ENCODE peak calls at places on chromosomes 1 and 21, in five cellular contexts. One of them, this sample, is unnamed.
A peak's percentile ranks its signal among the peaks of the same experiment; 100 is the strongest.

GRCh38 chr1:9284061-9284460 is 8.6 kb upstream of the SPSB1 start:
- DNase-seq in neuronal stem cell: no peak
- DNase-seq in spleen: no peak
- DNase-seq in heart right ventricle: no peak
- DNase-seq in cardiac muscle cell: no peak
- DNase-seq in this sample: no peak

GRCh38 chr1:65812065-65812464 is 19.4 kb downstream of the PDE4B start:
- DNase-seq in neuronal stem cell: no peak
- DNase-seq in spleen: no peak
- DNase-seq in heart right ventricle: no peak
- DNase-seq in cardiac muscle cell: peak; percentile 85
- DNase-seq in this sample: no peak

GRCh38 chr1:169321539-169321938 is 46.1 kb downstream of the NME7 start:
- DNase-seq in neuronal stem cell: no peak
- DNase-seq in spleen: no peak
- DNase-seq in heart right ventricle: no peak
- DNase-seq in cardiac muscle cell: peak; percentile 43
- DNase-seq in this sample: no peak

GRCh38 chr21:39694750-39695149 is 50.2 kb upstream of the IGSF5 start:
- DNase-seq in neuronal stem cell: no peak
- DNase-seq in spleen: no peak
- DNase-seq in heart right ventricle: no peak
- DNase-seq in cardiac muscle cell: no peak
- DNase-seq in this sample: no peak

GRCh38 chr1:180899262-180899661 is 13.4 kb upstream of the KIAA1614 start:
- DNase-seq in neuronal stem cell: no peak
- DNase-seq in spleen: no peak
- DNase-seq in heart right ventricle: no peak
- DNase-seq in cardiac muscle cell: no peak
- DNase-seq in this sample: no peak

GRCh38 chr1:150256549-150257341 is 829 bp upstream of the CA14 start:
- DNase-seq in neuronal stem cell: peak; percentile 73
- DNase-seq in spleen: no peak
- DNase-seq in heart right ventricle: no peak
- DNase-seq in cardiac muscle cell: no peak
- DNase-seq in this sample: peak; percentile 58

GRCh38 chr1:59146651-59147358 is 150.1 kb upstream of the FGGY start:
- DNase-seq in neuronal stem cell: peak; percentile 21
- DNase-seq in spleen: peak; percentile 90
- DNase-seq in heart right ventricle: peak; percentile 71
- DNase-seq in cardiac muscle cell: peak; percentile 48
- DNase-seq in this sample: peak; percentile 38

GRCh38 chr1:234600418-234601216 is 9.4 kb downstream of the IRF2BP2 start:
- DNase-seq in neuronal stem cell: no peak
- DNase-seq in spleen: no peak
- DNase-seq in heart right ventricle: peak; percentile 37
- DNase-seq in cardiac muscle cell: peak; percentile 74
- DNase-seq in this sample: peak; percentile 48

GRCh38 chr1:87061742-87062156 is 147.3 kb downstream of the HS2ST1 start:
- DNase-seq in neuronal stem cell: no peak
- DNase-seq in spleen: no peak
- DNase-seq in heart right ventricle: no peak
- DNase-seq in cardiac muscle cell: peak; percentile 25
- DNase-seq in this sample: no peak

GRCh38 chr21:37562920-37563640 is 196.5 kb downstream of the DYRK1A start:
- DNase-seq in neuronal stem cell: no peak
- DNase-seq in spleen: peak; percentile 85
- DNase-seq in heart right ventricle: peak; percentile 23
- DNase-seq in cardiac muscle cell: no peak
- DNase-seq in this sample: no peak

GRCh38 chr1:24970399-24970753 is 40.3 kb upstream of the RUNX3 start:
- DNase-seq in neuronal stem cell: no peak
- DNase-seq in spleen: peak; percentile 54
- DNase-seq in heart right ventricle: no peak
- DNase-seq in cardiac muscle cell: peak; percentile 39
- DNase-seq in this sample: no peak

GRCh38 chr1:222794656-222795474 is 20.0 kb upstream of the DISP1 start:
- DNase-seq in neuronal stem cell: no peak
- DNase-seq in spleen: no peak
- DNase-seq in heart right ventricle: no peak
- DNase-seq in cardiac muscle cell: no peak
- DNase-seq in this sample: no peak

GRCh38 chr1:201016211-201016651 is 7.3 kb downstream of the KIF21B start:
- DNase-seq in neuronal stem cell: no peak
- DNase-seq in spleen: peak; percentile 74
- DNase-seq in heart right ventricle: peak; percentile 40
- DNase-seq in cardiac muscle cell: peak; percentile 44
- DNase-seq in this sample: no peak

GRCh38 chr1:53614231-53615021 is 124.5 kb downstream of the GLIS1 start:
- DNase-seq in neuronal stem cell: no peak
- DNase-seq in spleen: peak; percentile 41
- DNase-seq in heart right ventricle: no peak
- DNase-seq in cardiac muscle cell: no peak
- DNase-seq in this sample: no peak

GRCh38 chr1:205600085-205600484 is 31.7 kb downstream of the ELK4 start:
- DNase-seq in neuronal stem cell: no peak
- DNase-seq in spleen: no peak
- DNase-seq in heart right ventricle: no peak
- DNase-seq in cardiac muscle cell: peak; percentile 72
- DNase-seq in this sample: no peak

GRCh38 chr1:8456306-8456912 is 138.5 kb downstream of the SLC45A1 start:
- DNase-seq in neuronal stem cell: no peak
- DNase-seq in spleen: no peak
- DNase-seq in heart right ventricle: no peak
- DNase-seq in cardiac muscle cell: peak; percentile 81
- DNase-seq in this sample: no peak

GRCh38 chr1:42311138-42311537 is 23.9 kb downstream of the FOXJ3 start:
- DNase-seq in neuronal stem cell: no peak
- DNase-seq in spleen: no peak
- DNase-seq in heart right ventricle: no peak
- DNase-seq in cardiac muscle cell: no peak
- DNase-seq in this sample: no peak

GRCh38 chr1:81681104-81681503 is 119.6 kb upstream of the ADGRL2 start:
- DNase-seq in neuronal stem cell: no peak
- DNase-seq in spleen: no peak
- DNase-seq in heart right ventricle: no peak
- DNase-seq in cardiac muscle cell: no peak
- DNase-seq in this sample: no peak

GRCh38 chr1:156709743-156710489 is 4.5 kb upstream of the CRABP2 start:
- DNase-seq in neuronal stem cell: no peak
- DNase-seq in spleen: no peak
- DNase-seq in heart right ventricle: peak; percentile 68
- DNase-seq in cardiac muscle cell: peak; percentile 78
- DNase-seq in this sample: no peak

GRCh38 chr1:156709031-156709430 is 3.6 kb upstream of the CRABP2 start:
- DNase-seq in neuronal stem cell: no peak
- DNase-seq in spleen: no peak
- DNase-seq in heart right ventricle: no peak
- DNase-seq in cardiac muscle cell: no peak
- DNase-seq in this sample: no peak

GRCh38 chr1:156708245-156708661 is 2.9 kb upstream of the CRABP2 start:
- DNase-seq in neuronal stem cell: no peak
- DNase-seq in spleen: no peak
- DNase-seq in heart right ventricle: no peak
- DNase-seq in cardiac muscle cell: no peak
- DNase-seq in this sample: no peak

GRCh38 chr1:156712626-156713025 is 7.2 kb upstream of the CRABP2 start:
- DNase-seq in neuronal stem cell: no peak
- DNase-seq in spleen: no peak
- DNase-seq in heart right ventricle: no peak
- DNase-seq in cardiac muscle cell: no peak
- DNase-seq in this sample: no peak

GRCh38 chr1:156711011-156711817 is 5.8 kb upstream of the CRABP2 start:
- DNase-seq in neuronal stem cell: no peak
- DNase-seq in spleen: no peak
- DNase-seq in heart right ventricle: no peak
- DNase-seq in cardiac muscle cell: peak; percentile 76
- DNase-seq in this sample: no peak
- H3K4me1 ChIP-seq in neuronal stem cell: peaks cover 45% of the 10 kb centered on the region
- H3K4me1 ChIP-seq in spleen: peaks cover 12% of the 10 kb centered on the region
- H3K4me1 ChIP-seq in heart right ventricle: peaks cover 32% of the 10 kb centered on the region
- H3K4me1 ChIP-seq in cardiac muscle cell: peaks cover 72% of the 10 kb centered on the region
- H3K4me1 ChIP-seq in this sample: peaks cover 19% of the 10 kb centered on the region

DNA sequence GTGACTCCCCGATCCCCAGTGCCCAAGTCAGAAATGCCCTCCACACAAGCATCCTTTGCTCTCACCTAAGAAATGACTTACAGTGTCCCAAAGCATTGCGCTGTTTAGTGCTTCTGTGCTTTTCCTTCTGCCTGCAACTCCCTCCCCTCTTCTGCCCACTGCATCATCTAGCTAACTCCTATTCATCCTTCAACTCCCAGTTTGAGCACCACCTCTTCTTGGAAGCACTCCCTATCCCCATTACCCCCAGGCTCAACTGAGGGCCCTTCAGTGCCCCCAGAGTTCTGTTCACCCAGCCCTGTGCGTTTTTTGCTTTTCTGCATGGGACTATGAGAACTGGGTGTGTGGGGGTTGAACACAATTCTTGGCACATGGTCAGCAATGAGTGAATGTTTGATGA is 10.0 kb downstream of the KCNQ4 start:
- DNase-seq in neuronal stem cell: no peak
- DNase-seq in spleen: no peak
- DNase-seq in heart right ventricle: no peak
- DNase-seq in cardiac muscle cell: no peak
- DNase-seq in this sample: no peak
- H3K27me3 ChIP-seq in neuronal stem cell: no peaks in the 10 kb centered on the region
- H3K27me3 ChIP-seq in spleen: no peaks in the 10 kb centered on the region
- H3K27me3 ChIP-seq in heart right ventricle: no peaks in the 10 kb centered on the region
- H3K27me3 ChIP-seq in cardiac muscle cell: no peaks in the 10 kb centered on the region
- H3K27me3 ChIP-seq in this sample: no peaks in the 10 kb centered on the region

DNA sequence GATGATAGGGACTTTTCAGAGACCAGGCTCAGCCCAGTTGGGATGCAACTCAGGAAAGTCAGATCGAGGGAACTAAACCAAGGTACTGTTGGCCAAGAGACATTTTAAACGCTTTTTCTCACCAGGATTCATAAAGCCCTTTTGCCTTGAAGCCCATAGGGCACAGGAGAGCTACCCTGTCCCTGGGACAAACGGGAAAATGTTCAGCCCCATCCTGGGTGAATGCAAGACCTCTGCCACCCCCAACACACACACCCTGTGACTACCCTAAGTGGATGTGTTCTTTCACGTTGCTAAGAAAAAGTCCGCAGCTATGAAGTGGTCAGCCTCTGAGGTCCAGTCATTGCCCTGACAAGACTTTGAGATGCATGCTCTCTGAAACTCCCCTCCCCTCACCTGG is 58.4 kb downstream of the ITPKB start:
- DNase-seq in neuronal stem cell: no peak
- DNase-seq in spleen: no peak
- DNase-seq in heart right ventricle: no peak
- DNase-seq in cardiac muscle cell: no peak
- DNase-seq in this sample: no peak
- H3K4me1 ChIP-seq in neuronal stem cell: peaks cover 43% of the 10 kb centered on the region
- H3K4me1 ChIP-seq in spleen: peaks cover 100% of the 10 kb centered on the region
- H3K4me1 ChIP-seq in heart right ventricle: no peaks in the 10 kb centered on the region
- H3K4me1 ChIP-seq in cardiac muscle cell: peaks cover 18% of the 10 kb centered on the region
- H3K4me1 ChIP-seq in this sample: peaks cover 13% of the 10 kb centered on the region

DNA sequence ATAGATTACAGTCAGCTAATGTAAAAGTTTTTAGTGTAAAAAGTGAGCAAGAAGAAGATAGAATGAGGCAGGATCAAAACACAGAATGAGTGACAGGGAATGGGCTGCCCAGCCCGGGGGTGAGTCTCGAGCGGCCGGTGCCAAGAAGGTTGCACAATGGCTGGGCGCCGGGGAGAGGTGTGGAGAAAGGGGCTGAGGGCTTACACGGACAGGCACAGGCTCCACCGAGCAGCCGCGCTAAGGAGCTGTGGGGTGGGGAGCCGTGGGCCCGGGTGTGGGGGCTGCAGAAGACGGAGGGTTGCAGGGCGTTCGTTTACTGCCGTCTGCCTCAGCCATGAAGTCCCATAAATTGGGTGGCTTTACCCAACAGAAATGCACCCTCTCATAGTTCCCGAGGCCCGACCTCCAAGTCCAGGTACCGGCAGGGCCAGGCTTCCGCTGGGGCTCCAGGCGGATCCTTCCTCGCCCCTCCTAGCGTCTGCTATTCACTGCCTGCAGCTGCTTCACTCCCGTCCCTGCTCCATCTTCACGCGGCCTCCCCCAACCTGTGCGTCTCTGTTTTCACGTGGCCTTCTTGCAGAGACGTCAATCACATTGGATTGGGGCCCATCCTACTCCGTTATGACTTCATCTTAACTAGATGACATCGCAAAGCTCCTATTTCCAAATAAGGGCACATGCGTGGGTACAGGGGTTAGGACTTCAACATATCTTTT is 277.2 kb downstream of the CAMTA1 start:
- DNase-seq in neuronal stem cell: no peak
- DNase-seq in spleen: no peak
- DNase-seq in heart right ventricle: no peak
- DNase-seq in cardiac muscle cell: no peak
- DNase-seq in this sample: no peak
- H3K27me3 ChIP-seq in neuronal stem cell: no peaks in the 10 kb centered on the region
- H3K27me3 ChIP-seq in spleen: no peaks in the 10 kb centered on the region
- H3K27me3 ChIP-seq in heart right ventricle: no peaks in the 10 kb centered on the region
- H3K27me3 ChIP-seq in cardiac muscle cell: peaks cover 2% of the 10 kb centered on the region
- H3K27me3 ChIP-seq in this sample: peaks cover 4% of the 10 kb centered on the region

DNA sequence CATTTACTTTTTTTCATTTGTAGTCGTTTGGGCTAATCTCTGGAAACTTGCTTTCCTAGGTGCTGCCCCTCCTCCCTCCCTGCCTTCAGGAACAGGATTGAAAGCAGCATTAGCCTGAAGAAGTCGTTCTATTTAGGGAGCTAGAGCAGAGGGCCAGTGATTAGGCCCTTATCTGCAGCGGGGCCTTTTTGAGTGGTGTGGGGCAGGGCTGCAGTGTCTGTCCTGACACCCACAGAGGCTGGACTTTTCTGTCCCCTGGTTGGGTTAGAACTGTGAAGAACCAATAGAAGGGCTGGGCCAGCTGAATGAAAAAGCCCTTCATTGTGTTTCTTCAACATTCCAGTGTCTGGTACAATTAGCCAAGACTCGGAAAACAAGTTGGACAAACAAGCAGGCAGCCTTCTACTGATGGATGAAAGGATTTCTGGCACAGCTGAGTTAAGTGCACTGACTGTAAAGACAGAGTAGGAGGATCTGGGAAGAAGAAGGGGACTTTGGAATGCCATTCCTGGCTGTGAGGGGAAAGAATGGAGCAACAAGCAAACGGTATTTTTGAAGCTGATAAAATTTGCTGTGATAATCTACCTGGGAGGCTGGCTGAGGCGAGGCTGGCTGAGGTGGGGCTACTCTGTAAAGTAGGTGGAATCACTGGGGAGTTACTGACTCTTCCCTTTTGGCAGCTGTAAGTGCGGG is 9.7 kb downstream of the MACF1 start:
- DNase-seq in neuronal stem cell: peak; percentile 88
- DNase-seq in spleen: no peak
- DNase-seq in heart right ventricle: peak; percentile 33
- DNase-seq in cardiac muscle cell: peak; percentile 62
- DNase-seq in this sample: no peak
- H3K4me1 ChIP-seq in neuronal stem cell: peaks cover 21% of the 10 kb centered on the region
- H3K4me1 ChIP-seq in spleen: peaks cover 69% of the 10 kb centered on the region
- H3K4me1 ChIP-seq in heart right ventricle: peaks cover 87% of the 10 kb centered on the region
- H3K4me1 ChIP-seq in cardiac muscle cell: peaks cover 39% of the 10 kb centered on the region
- H3K4me1 ChIP-seq in this sample: peaks cover 9% of the 10 kb centered on the region

GRCh38 chr1:22254756-22255155 is 111.9 kb upstream of the WNT4 start:
- DNase-seq in neuronal stem cell: no peak
- DNase-seq in spleen: no peak
- DNase-seq in heart right ventricle: no peak
- DNase-seq in cardiac muscle cell: no peak
- DNase-seq in this sample: no peak
- H3K27me3 ChIP-seq in neuronal stem cell: peaks cover 66% of the 10 kb centered on the region
- H3K27me3 ChIP-seq in spleen: peaks cover 11% of the 10 kb centered on the region
- H3K27me3 ChIP-seq in heart right ventricle: peaks cover 57% of the 10 kb centered on the region
- H3K27me3 ChIP-seq in cardiac muscle cell: no peaks in the 10 kb centered on the region
- H3K27me3 ChIP-seq in this sample: no peaks in the 10 kb centered on the region